ENCODE peak calls at places on chromosome 22, in seven cellular contexts. Z is RWPE1, R is Caco-2, C is adrenal gland, E is kidney epithelial cell, K is choroid plexus epithelial cell, F is GM20000. T is an unnamed sample.

GRCh38 chr22:22498267-22498666 is 10.3 kb downstream of the ZNF280B start:
- DNase-seq in Z (no peak), R (no peak), C (no peak), E (no peak), K (no peak), F (no peak), T (no peak)

GRCh38 chr22:39988386-39989114 is 6.2 kb upstream of the FAM83F start:
- DNase-seq in Z (no peak), R (no peak), C (no peak), E (no peak), K (no peak), F (no peak), T (no peak)

GRCh38 chr22:35601743-35602633 is 15.1 kb downstream of the MB start:
- DNase-seq in Z (peak), R (no peak), C (peak), E (peak), K (peak), F (no peak), T (peak)

GRCh38 chr22:34702279-34702678 is 363.7 kb upstream of the ISX start:
- DNase-seq in Z (no peak), R (no peak), C (no peak), E (no peak), K (no peak), F (no peak), T (no peak)

GRCh38 chr22:36258750-36259619 is 6.1 kb downstream of the APOL1 start:
- DNase-seq in Z (no peak), R (no peak), C (no peak), E (no peak), K (peak), F (peak), T (peak)

GRCh38 chr22:46714550-46714949 is 23.5 kb downstream of the CERK start:
- DNase-seq in Z (no peak), R (no peak), C (peak), E (no peak), K (peak), F (no peak), T (peak)

GRCh38 chr22:39254789-39255298 is 10.1 kb upstream of the PDGFB start:
- DNase-seq in Z (peak), R (no peak), C (peak), E (no peak), K (peak), F (peak), T (peak)

GRCh38 chr22:42905702-42906183 is 48.7 kb upstream of the ARFGAP3 start:
- DNase-seq in Z (no peak), R (no peak), C (peak), E (no peak), K (no peak), F (no peak), T (no peak)

GRCh38 chr22:36562261-36562835 is 33.4 kb upstream of the EIF3D start:
- DNase-seq in Z (peak), R (no peak), C (no peak), E (no peak), K (peak), F (no peak), T (peak)

GRCh38 chr22:27995801-27996528 is 76.9 kb upstream of the PITPNB start:
- DNase-seq in Z (no peak), R (no peak), C (no peak), E (no peak), K (no peak), F (no peak), T (no peak)

GRCh38 chr22:28889625-28890024 is 6.3 kb downstream of the ZNRF3 start:
- DNase-seq in Z (no peak), R (no peak), C (no peak), E (no peak), K (no peak), F (no peak), T (no peak)

GRCh38 chr22:46734830-46735453 is 3.1 kb downstream of the CERK start:
- DNase-seq in Z (no peak), R (no peak), C (peak), E (no peak), K (peak), F (peak), T (no peak)

GRCh38 chr22:44147821-44148574 is 32.7 kb upstream of the PARVG start:
- DNase-seq in Z (no peak), R (no peak), C (no peak), E (peak), K (peak), F (no peak), T (no peak)

GRCh38 chr22:49211176-49211575 is 616.5 kb downstream of the BRD1 start:
- DNase-seq in Z (no peak), R (no peak), C (no peak), E (no peak), K (no peak), F (no peak), T (no peak)

GRCh38 chr22:47371263-47372090 is 609.0 kb downstream of the TBC1D22A start:
- DNase-seq in Z (no peak), R (no peak), C (no peak), E (no peak), K (peak), F (no peak), T (no peak)

DNA sequence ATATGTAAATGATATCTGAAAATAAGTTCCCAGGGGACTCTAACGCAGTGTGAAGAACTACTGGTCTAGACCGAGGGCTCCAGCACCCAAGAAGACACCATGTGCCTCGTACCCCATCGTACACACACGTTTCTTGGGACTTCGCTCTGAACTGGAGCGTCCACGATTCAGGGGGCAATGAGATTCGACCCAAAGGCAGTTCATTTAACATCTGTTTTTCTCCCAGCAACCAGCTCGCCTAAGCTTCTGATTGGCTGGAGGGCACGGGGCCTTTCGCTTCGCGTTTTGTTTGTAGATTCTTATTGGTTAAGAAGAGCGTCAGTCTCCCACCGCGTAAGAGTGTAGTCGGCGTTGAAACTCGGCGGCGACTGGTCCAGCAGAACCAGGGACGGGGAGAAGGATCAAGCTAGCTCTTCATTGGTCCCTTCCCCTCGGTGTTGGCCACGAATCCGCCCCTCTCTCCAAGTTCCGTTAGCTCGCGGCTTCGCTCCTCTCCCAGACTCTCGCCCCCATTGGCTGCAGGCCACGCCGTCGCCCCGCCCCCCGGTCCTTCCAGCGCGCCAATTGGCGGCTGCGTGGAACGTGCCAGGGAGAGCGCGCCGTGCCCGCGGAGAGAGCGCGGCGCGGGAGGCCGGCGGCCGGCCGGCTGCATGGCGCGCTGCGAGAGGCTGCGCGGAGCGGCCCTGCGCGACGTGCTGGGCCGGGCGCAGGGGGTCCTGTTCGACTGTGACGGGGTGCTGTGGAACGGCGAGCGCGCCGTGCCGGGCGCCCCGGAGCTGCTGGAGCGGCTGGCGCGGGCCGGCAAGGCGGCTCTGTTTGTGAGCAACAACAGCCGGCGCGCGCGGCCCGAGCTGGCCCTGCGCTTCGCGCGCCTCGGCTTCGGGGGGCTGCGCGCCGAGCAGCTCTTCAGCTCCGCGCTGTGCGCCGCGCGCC is at the start of gene PDXP:
- DNase-seq in Z (peak), R (peak), C (peak), E (peak), K (peak), F (peak), T (peak)
- TF ChIP-seq CTCF in Z (no peak), R (no peak), C (no peak), E (no peak), K (no peak), F (no peak), T (no peak)

GRCh38 chr22:31870890-31871289 is 73.4 kb upstream of the YWHAH start:
- DNase-seq in Z (peak), R (no peak), C (no peak), E (no peak), K (peak), F (no peak), T (peak)
- TF ChIP-seq CTCF in Z (no peak), R (no peak), C (no peak), E (no peak), K (peak), F (no peak), T (no peak)

GRCh38 chr22:20746466-20747189 is 27.3 kb upstream of the SERPIND1 start:
- DNase-seq in Z (no peak), R (no peak), C (no peak), E (no peak), K (no peak), F (no peak), T (no peak)
- TF ChIP-seq CTCF in Z (no peak), R (no peak), C (no peak), E (no peak), K (no peak), F (no peak), T (no peak)

GRCh38 chr22:21104126-21104691 is 58.5 kb downstream of the LRRC74B start:
- DNase-seq in Z (no peak), R (no peak), C (no peak), E (no peak), K (no peak), F (no peak), T (no peak)

GRCh38 chr22:21103633-21104032 is 57.9 kb downstream of the LRRC74B start:
- DNase-seq in Z (no peak), R (no peak), C (no peak), E (no peak), K (no peak), F (no peak), T (no peak)

GRCh38 chr22:21100149-21101032 is 54.6 kb downstream of the LRRC74B start:
- DNase-seq in Z (no peak), R (no peak), C (no peak), E (no peak), K (no peak), F (no peak), T (no peak)

GRCh38 chr22:21101877-21102638 is 56.3 kb downstream of the LRRC74B start:
- DNase-seq in Z (no peak), R (no peak), C (no peak), E (no peak), K (no peak), F (no peak), T (no peak)

DNA sequence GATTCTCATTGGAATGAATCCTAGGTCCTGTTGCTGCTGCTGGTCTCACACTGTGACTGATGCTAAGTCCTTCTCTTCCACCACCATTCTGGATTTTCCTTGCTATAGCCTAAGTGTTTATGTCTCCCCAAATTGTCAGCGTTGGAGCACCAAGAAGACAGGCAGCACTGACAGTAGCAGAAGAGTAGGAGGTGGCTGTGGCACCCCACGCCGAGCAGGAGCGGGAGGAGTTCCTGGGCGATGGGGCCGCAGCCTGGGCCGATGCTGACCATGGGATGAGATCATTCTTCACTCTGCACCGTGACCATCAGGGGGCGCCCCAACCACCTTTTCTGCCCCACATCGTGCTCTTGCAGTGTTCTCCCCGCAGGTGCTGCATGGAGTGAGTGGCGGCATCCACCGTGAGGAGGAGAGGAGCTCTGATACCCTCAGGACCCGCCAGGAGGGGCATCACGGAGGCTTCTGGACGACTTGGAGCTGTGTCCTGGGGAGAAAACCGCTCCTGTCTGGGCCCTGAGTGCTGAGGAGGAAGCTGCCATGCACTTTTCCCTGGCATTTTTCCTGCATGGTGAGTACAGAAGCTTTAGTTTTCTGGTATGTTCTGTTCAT is 57.0 kb downstream of the LRRC74B start:
- DNase-seq in Z (no peak), R (peak), C (peak), E (peak), K (peak), F (peak), T (peak)
- TF ChIP-seq CTCF in Z (peak), R (peak), C (peak), E (peak), K (peak), F (peak), T (peak)

DNA sequence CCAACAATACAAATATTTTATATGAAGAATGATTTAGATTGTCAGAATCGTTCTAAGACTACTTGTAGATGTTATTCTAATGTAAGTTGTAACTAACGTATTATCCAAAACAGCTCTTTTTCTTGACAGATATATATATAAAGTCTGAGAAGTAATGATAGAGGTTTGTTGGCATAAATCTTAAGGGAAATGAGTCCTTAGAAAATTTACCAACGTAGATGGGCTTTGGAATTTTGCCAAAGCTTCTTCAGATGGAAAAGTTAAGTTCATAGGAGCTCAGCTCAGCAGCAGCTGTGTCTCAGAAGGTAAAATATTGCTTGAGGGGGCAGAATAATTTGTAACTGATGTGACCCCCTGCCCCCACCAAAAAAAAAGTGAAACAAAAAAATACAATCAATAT is 66.7 kb downstream of the BID start:
- DNase-seq in Z (no peak), R (no peak), C (no peak), E (no peak), K (peak), F (no peak), T (peak)
- TF ChIP-seq CTCF in Z (no peak), R (no peak), C (no peak), E (no peak), K (no peak), F (no peak), T (no peak)

T was measured in fibroblast of pulmonary artery.